ENCODE peak calls at places on chromosomes 11 and 22, in seven cellular contexts. C is body of pancreas, M is MM.1S, O is cardiac fibroblast, X is heart right ventricle, P is neural crest cell, R is testis. A is an unnamed sample.

GRCh38 chr22:24507742-24508141 is 12.6 kb downstream of the UPB1 start:
- DNase-seq in X (no peak), R (no peak), M (no peak), C (no peak), O (no peak), P (no peak), A (no peak)

GRCh38 chr22:46578251-46578823 is 40.9 kb upstream of the CELSR1 start:
- DNase-seq in C (no peak), O (no peak), M (no peak), X (peak; percentile 18), R (no peak), P (no peak), A (no peak)

GRCh38 chr22:27588915-27589314 is 212.6 kb downstream of the MN1 start:
- DNase-seq in O (no peak), C (no peak), X (no peak), R (no peak), P (no peak), M (no peak), A (no peak)

GRCh38 chr22:23891726-23892125 is 2.5 kb upstream of the MIF start:
- DNase-seq in X (no peak), C (no peak), O (no peak), M (no peak), R (no peak), P (no peak), A (no peak)

GRCh38 chr22:23496445-23496833 is 83.7 kb downstream of the IGLL1 start:
- DNase-seq in P (no peak), R (no peak), C (no peak), O (no peak), M (no peak), X (no peak), A (no peak)

GRCh38 chr11:92226331-92227232 is 2.0 kb downstream of the FAT3 start:
- DNase-seq in X (peak; percentile 13), O (no peak), P (peak; percentile 50), R (peak; percentile 16), M (no peak), C (peak; percentile 11), A (peak; percentile 13)

GRCh38 chr11:45816614-45817013 is 11.7 kb downstream of the SLC35C1 start:
- DNase-seq in P (no peak), M (no peak), R (no peak), X (no peak), O (no peak), C (no peak), A (no peak)

GRCh38 chr11:109338131-109338530 is 83.9 kb upstream of the C11orf87 start:
- DNase-seq in P (no peak), X (no peak), C (no peak), R (no peak), O (no peak), M (no peak), A (no peak)

GRCh38 chr11:116605543-116605942 is 167.2 kb downstream of the BUD13 start:
- DNase-seq in M (peak; percentile 55), C (peak; percentile 29), X (no peak), O (peak; percentile 27), R (peak; percentile 44), P (peak; percentile 63), A (peak; percentile 45)

GRCh38 chr22:30245985-30246901 is at the start of gene LIF:
- DNase-seq in X (no peak), O (peak; percentile 61), M (peak; percentile 18), C (no peak), R (peak; percentile 43), P (no peak), A (peak; percentile 81)

GRCh38 chr11:116948375-116948774 is 111.0 kb upstream of the APOA1 start:
- DNase-seq in M (no peak), P (no peak), R (no peak), C (no peak), X (no peak), O (peak; percentile 14), A (no peak)

GRCh38 chr22:35350539-35351503 is 30.1 kb upstream of the HMOX1 start:
- DNase-seq in M (peak; percentile 88), R (peak; percentile 92), P (peak; percentile 91), C (peak; percentile 92), O (peak; percentile 95), X (peak; percentile 92), A (peak; percentile 93)

GRCh38 chr11:123707606-123708205 is 33.8 kb downstream of the ZNF202 start:
- DNase-seq in P (peak; percentile 66), M (peak; percentile 57), X (no peak), C (peak; percentile 65), O (peak; percentile 74), R (peak; percentile 74), A (peak; percentile 60)

DNA sequence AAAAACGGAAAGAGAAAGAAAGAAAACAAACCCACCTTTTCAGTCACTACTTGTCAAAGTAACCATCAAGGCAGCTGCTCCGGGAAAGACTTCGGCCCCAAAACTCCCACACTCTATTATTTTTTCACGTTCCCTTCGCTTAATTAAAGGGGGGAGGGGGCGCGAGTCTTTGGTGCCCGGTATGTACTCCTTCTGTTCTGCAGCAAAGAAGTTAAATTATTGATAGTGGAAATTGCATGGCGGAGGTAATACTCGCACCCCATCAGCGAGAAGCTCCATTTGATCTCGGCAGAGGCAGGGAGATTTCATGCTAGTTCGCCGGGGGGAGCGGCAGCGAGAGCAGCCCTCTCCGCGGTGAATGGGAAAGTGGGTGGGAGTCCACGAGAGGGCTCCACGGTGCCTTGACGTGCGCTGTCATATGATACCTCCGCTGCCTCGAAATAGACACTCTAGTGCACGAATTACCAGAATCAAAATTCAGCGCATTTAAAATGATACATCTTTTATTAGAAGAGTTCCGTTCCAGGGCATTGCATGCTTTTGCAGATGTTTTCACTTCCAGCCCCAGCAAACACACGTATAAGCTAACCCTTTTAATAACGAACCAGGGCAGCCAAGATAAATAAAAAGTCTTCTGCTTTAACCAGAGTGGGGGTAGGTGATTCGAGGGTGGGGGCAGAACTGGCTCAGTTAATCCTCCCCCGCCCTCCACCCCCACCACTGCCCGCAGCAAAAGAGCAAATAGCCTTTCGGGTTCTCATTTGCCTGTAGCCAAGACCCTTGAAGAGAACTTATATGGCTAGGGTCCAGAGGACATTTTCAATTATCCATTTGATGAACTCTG is 1.2 kb upstream of the BDNF start:
- DNase-seq in C (no peak), P (no peak), O (peak; percentile 61), R (peak; percentile 52), X (peak; percentile 32), M (peak; percentile 41), A (no peak)
- TF ChIP-seq CTCF in C (no peak), P (peak; percentile 43), O (peak; percentile 18), R (no peak), X (no peak), M (peak; percentile 30), A (no peak)

DNA sequence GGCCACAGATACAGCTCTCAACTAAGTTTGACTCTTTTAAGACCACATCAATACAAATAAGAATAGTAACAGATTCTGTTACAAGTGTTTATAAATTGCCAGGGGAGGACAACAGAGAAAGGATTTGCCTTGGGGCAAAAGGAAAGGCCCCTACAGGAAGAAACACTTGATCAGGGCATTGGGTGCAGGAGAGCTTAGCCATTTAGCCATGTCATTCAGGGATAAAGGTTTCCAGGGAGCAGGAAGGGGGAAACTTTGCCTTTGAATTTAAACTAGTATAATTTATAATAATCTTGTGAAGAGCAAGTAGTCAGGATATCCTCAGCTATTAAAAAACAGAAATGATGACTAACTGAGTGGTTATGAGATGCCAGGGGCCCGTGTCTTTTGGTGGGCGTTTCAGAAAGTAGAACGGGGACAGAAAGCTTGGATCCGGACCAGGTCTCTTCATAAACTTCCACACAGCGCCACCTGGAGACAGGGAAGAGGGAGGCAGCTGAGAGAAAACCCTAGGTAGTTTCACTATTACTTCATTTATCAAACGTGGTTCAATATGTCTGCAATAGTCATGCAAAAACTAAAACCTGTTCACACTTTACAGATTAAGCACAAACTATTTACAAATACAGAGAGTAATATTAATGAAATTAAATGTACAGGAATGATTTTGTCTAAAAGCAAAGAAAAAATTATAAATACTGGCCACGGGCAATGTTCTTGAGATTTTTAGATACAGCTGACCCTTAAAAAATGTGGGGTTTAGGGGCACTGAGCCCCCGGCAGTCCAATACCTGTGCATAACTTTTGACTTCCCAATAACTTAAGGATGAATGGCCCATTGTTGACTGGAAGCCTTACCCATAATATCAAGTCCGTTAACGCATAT is 11.0 kb upstream of the SLC5A4 start:
- DNase-seq in O (peak; percentile 81), R (peak; percentile 80), C (peak; percentile 74), X (peak; percentile 25), M (peak; percentile 72), P (peak; percentile 71), A (peak; percentile 75)
- TF ChIP-seq CTCF in O (peak; percentile 87), R (peak; percentile 20), C (peak; percentile 79), X (peak; percentile 67), M (peak; percentile 85), P (peak; percentile 94), A (peak; percentile 86)

DNA sequence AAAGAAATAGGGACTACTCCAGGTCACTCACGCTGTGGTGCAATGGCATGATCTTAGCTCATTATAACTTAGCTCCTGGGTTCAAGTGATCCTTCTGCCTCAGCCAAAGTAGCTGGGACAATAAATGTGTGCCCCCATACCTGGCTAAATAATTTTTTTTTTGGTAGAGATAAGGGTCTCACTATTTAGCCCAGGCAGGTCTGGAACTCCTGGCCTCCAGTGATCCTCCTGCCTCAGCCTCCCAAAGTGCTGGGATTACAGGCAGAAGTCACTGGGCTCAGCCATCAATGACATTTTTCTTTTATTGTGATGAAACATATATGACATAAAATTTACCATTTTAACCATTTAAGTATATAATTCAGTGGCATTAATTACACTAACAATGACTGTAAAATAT is 10.6 kb downstream of the SLC5A4 start:
- DNase-seq in P (no peak), X (no peak), M (no peak), O (no peak), C (no peak), R (no peak), A (no peak)
- TF ChIP-seq CTCF in P (no peak), X (no peak), M (no peak), O (no peak), C (no peak), R (no peak), A (no peak)

GRCh38 chr11:29006668-29007067 is 898.5 kb downstream of the METTL15 start:
- DNase-seq in R (no peak), X (no peak), C (no peak), M (no peak), O (no peak), P (no peak), A (no peak)

GRCh38 chr11:29002816-29003215 is 894.6 kb downstream of the METTL15 start:
- DNase-seq in R (no peak), X (no peak), C (no peak), O (no peak), P (no peak), M (no peak), A (no peak)

GRCh38 chr11:29008481-29008880 is 900.3 kb downstream of the METTL15 start:
- DNase-seq in R (no peak), M (no peak), P (no peak), X (no peak), O (no peak), C (no peak), A (no peak)

GRCh38 chr11:29009426-29009825 is 901.2 kb downstream of the METTL15 start:
- DNase-seq in M (no peak), P (no peak), C (no peak), R (no peak), X (no peak), O (no peak), A (no peak)

DNA sequence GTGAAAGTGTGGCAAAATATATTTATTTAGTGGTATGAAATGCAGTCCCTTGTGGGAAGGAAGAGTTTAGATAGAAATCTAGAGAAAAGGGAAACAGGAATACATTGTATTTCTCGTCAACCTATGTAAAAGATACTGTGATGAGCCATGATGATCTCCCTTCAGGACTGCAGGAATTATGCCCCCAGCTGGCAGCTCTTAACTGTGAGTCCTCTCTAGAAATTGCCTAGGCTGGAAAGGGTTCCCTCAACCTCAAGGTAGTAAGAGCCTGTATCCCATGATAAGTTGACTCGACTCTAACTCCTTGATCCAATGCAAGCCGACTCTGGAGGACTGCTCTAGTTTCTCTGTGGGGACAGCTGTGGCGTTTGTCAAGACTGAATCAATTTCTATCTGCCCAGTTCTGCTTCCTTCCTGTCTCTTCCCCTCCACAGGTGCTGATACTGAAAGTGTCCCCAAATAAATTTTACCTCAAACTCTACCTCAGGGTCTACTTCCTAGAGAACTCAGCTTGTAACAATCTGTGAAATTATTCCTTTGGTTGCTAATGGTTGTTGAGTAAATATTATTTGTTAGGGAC is 897.3 kb downstream of the METTL15 start:
- DNase-seq in O (no peak), M (peak; percentile 64), X (no peak), P (no peak), C (no peak), R (no peak), A (no peak)
- TF ChIP-seq CTCF in O (no peak), M (peak; percentile 22), X (no peak), P (no peak), C (no peak), R (no peak), A (no peak)